ENCODE peak calls at places on chromosomes 7 and 10, in five cellular contexts. R is adrenal gland, F is GM06990, I is heart left ventricle, B is epithelial cell of esophagus. O is an unnamed sample.

GRCh38 chr7:47470567-47471357 is 111.1 kb downstream of the TNS3 start:
- DNase-seq in R (peak), F (no peak), I (no peak), B (no peak), O (peak)

GRCh38 chr10:51960494-51960895 is 261.1 kb upstream of the CSTF2T start:
- DNase-seq in R (no peak), F (no peak), I (no peak), B (peak), O (peak)

GRCh38 chr7:55409474-55410225 is 44.5 kb downstream of the LANCL2 start:
- DNase-seq in R (no peak), F (no peak), I (no peak), B (no peak), O (no peak)

GRCh38 chr7:46999866-47000265 is 582.0 kb downstream of the TNS3 start:
- DNase-seq in R (no peak), F (no peak), I (no peak), B (no peak), O (no peak)

GRCh38 chr7:98816206-98816605 is 53.6 kb downstream of the TMEM130 start:
- DNase-seq in R (no peak), F (no peak), I (peak), B (no peak), O (no peak)

GRCh38 chr7:46015107-46015868 is 94.2 kb upstream of the IGFBP3 start:
- DNase-seq in R (peak), F (no peak), I (peak), B (no peak), O (no peak)

GRCh38 chr10:73838008-73838567 is 26.7 kb upstream of the NDST2 start:
- DNase-seq in R (no peak), F (no peak), I (no peak), B (no peak), O (no peak)

GRCh38 chr10:93123766-93124165 is 50.1 kb downstream of the CYP26A1 start:
- DNase-seq in R (no peak), F (no peak), I (no peak), B (no peak), O (no peak)

DNA sequence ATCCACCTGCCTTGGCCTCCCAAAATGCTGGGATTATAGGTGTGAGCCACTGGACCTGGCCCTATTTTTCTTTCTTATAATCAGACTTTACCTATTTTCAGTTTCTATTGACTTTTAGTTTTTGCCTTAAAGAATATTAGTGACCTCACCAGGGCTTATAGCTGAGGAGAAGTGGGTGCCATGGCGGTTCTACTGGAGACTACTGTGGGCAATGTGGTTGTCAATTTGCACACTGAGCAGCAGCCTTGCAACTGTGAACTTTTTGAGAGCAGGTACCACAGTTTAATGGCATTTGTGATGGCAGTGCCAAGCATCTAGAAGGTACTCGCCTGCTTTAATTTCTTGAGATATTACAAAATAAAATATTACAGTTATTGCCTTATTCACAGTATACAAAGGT is 11.5 kb downstream of the GLCCI1 start:
- DNase-seq in R (no peak), F (no peak), I (no peak), B (no peak), O (no peak)
- H3K4me3 ChIP-seq in R (no peak), F (no peak), I (no peak), B (no peak), O (no peak)

GRCh38 chr10:87818505-87819273 is 663 bp upstream of the ATAD1 start:
- DNase-seq in R (peak), F (no peak), I (no peak), B (peak), O (no peak)
- TF ChIP-seq CTCF in R (no peak), F (peak), I (no peak), B (no peak), O (no peak)

GRCh38 chr10:30528427-30528782 is 94.4 kb downstream of the MAP3K8 start:
- DNase-seq in R (no peak), F (no peak), I (no peak), B (no peak), O (no peak)

GRCh38 chr10:30527623-30528426 is 93.8 kb downstream of the MAP3K8 start:
- DNase-seq in R (no peak), F (no peak), I (no peak), B (no peak), O (no peak)

GRCh38 chr10:30534465-30535144 is 94.9 kb downstream of the LYZL2 start:
- DNase-seq in R (peak), F (peak), I (peak), B (peak), O (peak)

GRCh38 chr10:30531751-30532530 is 97.6 kb downstream of the LYZL2 start:
- DNase-seq in R (no peak), F (no peak), I (no peak), B (peak), O (no peak)

DNA sequence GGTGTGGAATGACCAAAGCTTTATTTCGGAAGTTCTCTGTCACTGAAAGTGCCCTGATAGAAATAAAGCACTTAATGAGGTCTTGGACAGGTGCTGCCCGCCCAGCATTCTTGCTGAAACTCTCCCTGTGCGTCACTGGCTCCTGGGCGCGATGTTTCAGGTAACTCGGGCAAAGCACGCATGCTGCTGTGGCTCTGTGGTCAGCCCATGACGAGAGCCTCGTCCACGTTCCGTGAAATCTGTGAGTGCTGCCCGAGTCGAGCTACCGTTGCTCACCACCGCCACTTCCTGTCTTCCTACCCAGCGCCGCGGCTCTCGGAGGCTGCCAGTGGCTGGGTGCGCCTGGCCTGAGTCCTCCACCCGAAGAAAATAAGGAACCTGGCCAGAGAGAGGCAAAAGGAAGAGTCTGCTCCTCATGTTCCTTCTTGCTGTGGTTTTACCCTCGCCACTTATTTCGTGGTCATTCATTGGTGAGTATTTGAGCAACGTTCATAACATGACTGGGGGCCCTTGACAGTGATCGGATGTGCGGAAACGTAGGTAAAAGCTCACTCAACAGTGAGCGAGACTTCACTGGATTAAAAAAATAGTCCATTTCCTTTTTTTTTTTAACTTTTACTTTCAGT is 95.5 kb downstream of the MAP3K8 start:
- DNase-seq in R (peak), F (peak), I (peak), B (no peak), O (no peak)
- H3K4me3 ChIP-seq in R (no peak), F (peak), I (peak), B (no peak), O (no peak)

GRCh38 chr7:142811154-142811737 is 40.5 kb downstream of the PRSS2 start:
- DNase-seq in R (no peak), F (peak), I (no peak), B (peak), O (peak)
- TF ChIP-seq CTCF in R (peak), F (peak), I (peak), B (peak), O (peak)

GRCh38 chr10:79072041-79072441 is 3.3 kb downstream of the ZMIZ1 start:
- DNase-seq in R (no peak), F (no peak), I (no peak), B (no peak), O (no peak)

GRCh38 chr10:79070091-79070610 is 1.4 kb downstream of the ZMIZ1 start:
- DNase-seq in R (no peak), F (no peak), I (peak), B (no peak), O (no peak)

GRCh38 chr10:79070611-79071534 is 2.1 kb downstream of the ZMIZ1 start:
- DNase-seq in R (peak), F (no peak), I (peak), B (peak), O (peak)

GRCh38 chr10:79072994-79073654 is 4.4 kb downstream of the ZMIZ1 start:
- DNase-seq in R (no peak), F (no peak), I (no peak), B (no peak), O (no peak)

GRCh38 chr10:79071535-79071923 is 2.8 kb downstream of the ZMIZ1 start:
- DNase-seq in R (no peak), F (no peak), I (no peak), B (no peak), O (no peak)
- H3K4me3 ChIP-seq in R (no peak), F (no peak), I (peak), B (peak), O (peak)

GRCh38 chr7:7640221-7641128 is at the start of gene UMAD1:
- DNase-seq in R (peak), F (peak), I (peak), B (peak), O (peak)
- TF ChIP-seq CTCF in R (no peak), F (no peak), I (no peak), B (no peak), O (no peak)

GRCh38 chr10:123788981-123789380 is 102.6 kb downstream of the CPXM2 start:
- DNase-seq in R (no peak), F (no peak), I (no peak), B (no peak), O (no peak)

GRCh38 chr10:123790132-123790885 is 101.3 kb downstream of the CPXM2 start:
- DNase-seq in R (no peak), F (no peak), I (no peak), B (no peak), O (no peak)

GRCh38 chr10:123795196-123795780 is 96.3 kb downstream of the CPXM2 start:
- DNase-seq in R (no peak), F (no peak), I (no peak), B (no peak), O (no peak)

GRCh38 chr10:123795846-123796590 is 95.6 kb downstream of the CPXM2 start:
- DNase-seq in R (no peak), F (no peak), I (no peak), B (no peak), O (no peak)

DNA sequence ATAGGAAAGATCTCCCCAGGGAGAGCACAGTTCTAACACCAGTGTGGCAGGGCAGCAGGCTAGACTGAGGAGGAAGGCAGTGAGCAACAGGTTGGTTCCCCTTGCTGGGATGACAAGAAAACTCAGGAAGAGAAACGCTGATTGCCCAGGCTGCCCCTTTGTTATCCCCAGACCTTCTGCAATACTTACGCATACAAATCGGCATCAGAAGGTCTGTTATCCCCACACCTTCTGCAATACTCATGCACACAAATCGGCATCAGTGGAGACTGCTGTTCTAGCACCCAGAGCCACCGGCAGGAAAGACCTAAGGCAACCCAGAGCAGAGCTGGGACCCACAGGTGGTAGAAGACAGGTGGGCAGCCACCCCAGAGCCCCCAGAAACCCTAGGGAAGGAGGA is 99.0 kb downstream of the CPXM2 start:
- DNase-seq in R (no peak), F (no peak), I (no peak), B (no peak), O (no peak)
- H3K4me3 ChIP-seq in R (no peak), F (no peak), I (no peak), B (no peak), O (no peak)

O was measured in LNCaP clone FGC.